ENCODE peak calls at places on chromosomes 4 and X, in four cellular contexts. K is GDM1, O is AG08395, A is M059J. I is an unnamed sample.

GRCh38 chr4:110418641-110419040 is 57.3 kb upstream of the ENPEP start:
- DNase-seq in O (no peak), K (no peak), A (no peak), I (no peak)

GRCh38 chr4:101699441-101700117 is 91.0 kb upstream of the BANK1 start:
- DNase-seq in O (no peak), A (no peak), K (no peak), I (no peak)

GRCh38 chr4:6746721-6747689 is 31.0 kb downstream of the BLOC1S4 start:
- DNase-seq in A (peak; percentile 45), O (no peak), K (no peak), I (peak; percentile 56)

GRCh38 chrX:1386338-1387127 is 5.4 kb downstream of the SLC25A6 start:
- DNase-seq in K (no peak), A (no peak), O (no peak), I (no peak)

GRCh38 chr4:57553695-57554094 is 443.5 kb upstream of the IGFBP7 start:
- DNase-seq in A (no peak), K (no peak), O (no peak), I (no peak)

GRCh38 chrX:87941841-87942240 is 424.2 kb downstream of the KLHL4 start:
- DNase-seq in O (no peak), A (no peak), K (no peak), I (no peak)

GRCh38 chr4:139975830-139976272 is 178.1 kb downstream of the MAML3 start:
- DNase-seq in O (peak; percentile 42), A (no peak), K (peak; percentile 27), I (peak; percentile 44)

GRCh38 chrX:107675823-107676555 is 47.7 kb downstream of the PRPS1 start:
- DNase-seq in K (no peak), O (no peak), A (peak; percentile 43), I (no peak)

GRCh38 chrX:65528705-65529340 is 5.8 kb downstream of the LAS1L start:
- DNase-seq in A (peak; percentile 39), K (peak; percentile 10), O (peak; percentile 74), I (peak; percentile 67)

GRCh38 chrX:155695419-155695818 is 82.7 kb upstream of the TMLHE start:
- DNase-seq in O (no peak), K (no peak), A (no peak), I (no peak)

GRCh38 chrX:12702509-12703091 is 88.6 kb upstream of the PRPS2 start:
- DNase-seq in K (no peak), O (no peak), A (peak; percentile 14), I (no peak)

GRCh38 chrX:119475389-119476101 is 7.3 kb downstream of the SLC25A5 start:
- DNase-seq in O (no peak), A (peak; percentile 15), K (no peak), I (no peak)

GRCh38 chr4:84235545-84235944 is 263.5 kb downstream of the NKX6-1 start:
- DNase-seq in K (no peak), O (no peak), A (no peak), I (no peak)

GRCh38 chrX:63128509-63128908 is 222.6 kb downstream of the SPIN4 start:
- DNase-seq in A (peak; percentile 12), O (no peak), K (peak; percentile 15), I (peak; percentile 5)

GRCh38 chr4:148060264-148061138 is 328.6 kb downstream of the ARHGAP10 start:
- DNase-seq in K (no peak), A (no peak), O (no peak), I (no peak)

GRCh38 chrX:31796624-31797023 is 724.8 kb upstream of the FTHL17 start:
- DNase-seq in K (no peak), O (no peak), A (no peak), I (no peak)

GRCh38 chrX:82813671-82814078 is 694.4 kb upstream of the POU3F4 start:
- DNase-seq in K (no peak), A (peak; percentile 95), O (peak; percentile 2), I (peak; percentile 2)

GRCh38 chr4:85738721-85739120 is 263.8 kb downstream of the ARHGAP24 start:
- DNase-seq in K (no peak), O (no peak), A (no peak), I (no peak)

GRCh38 chr4:28973591-28974350 is 1746.4 kb upstream of the PCDH7 start:
- DNase-seq in O (peak; percentile 1), K (no peak), A (peak; percentile 32), I (no peak)

GRCh38 chrX:106707771-106708454 is 18.6 kb upstream of the RNF128 start:
- DNase-seq in K (no peak), A (peak; percentile 90), O (peak; percentile 88), I (peak; percentile 63)

GRCh38 chr4:152957437-152958185 is 21.5 kb downstream of the FHDC1 start:
- DNase-seq in O (no peak), A (no peak), K (no peak), I (no peak)

GRCh38 chrX:6021316-6022091 is 207.2 kb downstream of the NLGN4X start:
- DNase-seq in K (no peak), O (peak; percentile 3), A (no peak), I (peak; percentile 2)

GRCh38 chr4:142036795-142037583 is 400.6 kb downstream of the IL15 start:
- DNase-seq in A (peak; percentile 84), K (no peak), O (peak; percentile 6), I (peak; percentile 16)

GRCh38 chr4:37008199-37008598 is 236.3 kb upstream of the NWD2 start:
- DNase-seq in A (peak; percentile 50), K (no peak), O (no peak), I (no peak)

GRCh38 chrX:16970977-16971376 is 24.5 kb downstream of the REPS2 start:
- DNase-seq in A (peak; percentile 77), O (no peak), K (no peak), I (no peak)

GRCh38 chr4:8090312-8090711 is 68.3 kb downstream of the ABLIM2 start:
- DNase-seq in O (no peak), A (peak; percentile 72), K (no peak), I (no peak)

GRCh38 chr4:46793036-46793435 is 116.0 kb downstream of the COX7B2 start:
- DNase-seq in K (no peak), O (no peak), A (peak; percentile 18), I (no peak)

GRCh38 chr4:53649357-53649756 is 58.1 kb upstream of the LNX1 start:
- DNase-seq in K (no peak), O (no peak), A (no peak), I (no peak)

GRCh38 chr4:111957992-111958391 is 187.3 kb upstream of the FAM241A start:
- DNase-seq in O (no peak), A (no peak), K (no peak), I (no peak)

GRCh38 chrX:48002929-48003328 is 860 bp downstream of the ZNF182 start:
- DNase-seq in K (no peak), O (no peak), A (no peak), I (no peak)

GRCh38 chr4:172305698-172306097 is 492.5 kb downstream of the GALNTL6 start:
- DNase-seq in K (no peak), O (no peak), A (no peak), I (no peak)

GRCh38 chr4:41304221-41304620 is 47.5 kb downstream of the UCHL1 start:
- DNase-seq in O (no peak), A (no peak), K (no peak), I (no peak)

GRCh38 chrX:132041016-132041415 is 17.9 kb downstream of the STK26 start:
- DNase-seq in A (peak; percentile 58), O (peak; percentile 13), K (no peak), I (no peak)

GRCh38 chr4:150543042-150543441 is 38.9 kb upstream of the MAB21L2 start:
- DNase-seq in O (no peak), A (no peak), K (no peak), I (no peak)

GRCh38 chrX:102517331-102517730 is 792 bp upstream of the TMSB15A start:
- DNase-seq in O (no peak), A (peak; percentile 38), K (no peak), I (no peak)

GRCh38 chr4:40630335-40631021 is 814 bp upstream of the RBM47 start:
- DNase-seq in O (no peak), K (no peak), A (no peak), I (no peak)

GRCh38 chr4:1939664-1940509 is 68.7 kb downstream of the NSD2 start:
- DNase-seq in A (peak; percentile 93), K (no peak), O (peak; percentile 88), I (peak; percentile 81)

GRCh38 chr4:173169428-173170209 is 1.0 kb downstream of the GALNT7 start:
- DNase-seq in K (peak; percentile 83), A (peak; percentile 55), O (peak; percentile 58), I (peak; percentile 82)